ENCODE peak calls at places on chromosomes 7 and 10, in six cellular contexts. T is iPS DF 6.9; O is A549; Z is CD8-positive, alpha-beta T cell; D is astrocyte; N is stomach. X is an unnamed sample.

GRCh38 chr7:131226116-131226562 is 101.5 kb upstream of the MKLN1 start:
- DNase-seq in T (no peak), O (peak; percentile 84), D (no peak), Z (no peak), N (no peak), X (peak; percentile 47)

GRCh38 chr7:80934286-80934685 is 15.4 kb upstream of the SEMA3C start:
- DNase-seq in T (no peak), O (no peak), D (peak; percentile 47), Z (no peak), N (no peak), X (no peak)

GRCh38 chr7:157468221-157469111 is 131.7 kb downstream of the DNAJB6 start:
- DNase-seq in O (no peak), D (no peak), T (no peak), N (peak; percentile 22), Z (no peak), X (no peak)

GRCh38 chr10:97150191-97150590 is 35.6 kb downstream of the SLIT1 start:
- DNase-seq in Z (no peak), N (no peak), T (no peak), O (no peak), D (no peak), X (no peak)

GRCh38 chr7:157721468-157722136 is 384.8 kb downstream of the DNAJB6 start:
- DNase-seq in Z (no peak), D (no peak), T (no peak), N (no peak), O (no peak), X (no peak)

GRCh38 chr10:122663516-122664130 is 36.0 kb downstream of the C10orf120 start:
- DNase-seq in N (no peak), D (no peak), O (no peak), T (no peak), Z (no peak), X (no peak)

GRCh38 chr10:48791267-48791928 is 106.7 kb downstream of the WDFY4 start:
- DNase-seq in T (no peak), Z (no peak), D (no peak), O (no peak), N (no peak), X (no peak)

GRCh38 chr10:81251457-81252115 is 623.4 kb upstream of the NRG3 start:
- DNase-seq in D (no peak), N (no peak), T (peak; percentile 75), O (no peak), Z (no peak), X (no peak)

GRCh38 chr7:92808635-92809034 is 27.7 kb downstream of the CDK6 start:
- DNase-seq in N (no peak), T (no peak), O (no peak), Z (no peak), D (no peak), X (no peak)
- H3K4me1 ChIP-seq in N (peaks cover 18% of the 10 kb centered on the region), T (peaks cover 5% of the 10 kb centered on the region), O (peaks cover 65% of the 10 kb centered on the region), Z (peaks cover 18% of the 10 kb centered on the region), D (peaks cover 27% of the 10 kb centered on the region), X (peaks cover 7% of the 10 kb centered on the region)

DNA sequence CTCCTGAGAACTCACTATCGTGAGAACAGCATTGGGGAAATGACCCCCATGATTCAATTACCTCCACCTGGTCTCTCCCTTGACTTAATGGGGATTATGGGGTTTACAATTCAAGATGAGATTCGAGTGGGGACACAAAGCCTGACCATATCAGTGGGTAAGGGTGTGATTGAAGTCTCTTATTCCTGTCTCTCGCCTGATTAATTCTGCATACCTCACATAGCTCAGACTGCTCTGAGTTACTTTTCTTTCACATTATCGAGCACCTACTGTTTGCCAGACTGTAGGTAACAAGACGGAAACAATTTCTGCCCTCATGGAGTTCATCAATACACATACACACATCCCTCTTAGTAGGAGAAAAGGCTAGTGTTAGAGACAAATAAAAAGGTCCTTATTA is 25.0 kb downstream of the CISD1 start:
- DNase-seq in D (no peak), T (no peak), O (no peak), Z (no peak), N (no peak), X (no peak)
- H3K27ac ChIP-seq in D (no peak overlapping the region), T (no peak overlapping the region), O (no peak overlapping the region), Z (no peak overlapping the region), N (no peak overlapping the region), X (no peak overlapping the region)

GRCh38 chr7:141944811-141945210 is 2.0 kb downstream of the CLEC5A start:
- DNase-seq in D (no peak), O (no peak), N (no peak), Z (no peak), T (no peak), X (no peak)
- H3K4me1 ChIP-seq in D (no peaks in the 10 kb centered on the region), O (no peaks in the 10 kb centered on the region), N (no peaks in the 10 kb centered on the region), Z (no peaks in the 10 kb centered on the region), T (no peaks in the 10 kb centered on the region), X (no peaks in the 10 kb centered on the region)

GRCh38 chr10:69413221-69413865 is 3.4 kb downstream of the TACR2 start:
- DNase-seq in Z (no peak), N (peak; percentile 66), O (peak; percentile 49), D (peak; percentile 35), T (peak; percentile 72), X (no peak)

GRCh38 chr10:69412232-69412631 is 4.5 kb downstream of the TACR2 start:
- DNase-seq in T (no peak), N (no peak), Z (no peak), D (no peak), O (no peak), X (no peak)

GRCh38 chr10:69415049-69415448 is 1.7 kb downstream of the TACR2 start:
- DNase-seq in D (no peak), O (no peak), T (no peak), N (no peak), Z (no peak), X (no peak)

GRCh38 chr10:69415951-69416350 is 767 bp downstream of the TACR2 start:
- DNase-seq in N (no peak), Z (no peak), D (no peak), O (no peak), T (no peak), X (no peak)

DNA sequence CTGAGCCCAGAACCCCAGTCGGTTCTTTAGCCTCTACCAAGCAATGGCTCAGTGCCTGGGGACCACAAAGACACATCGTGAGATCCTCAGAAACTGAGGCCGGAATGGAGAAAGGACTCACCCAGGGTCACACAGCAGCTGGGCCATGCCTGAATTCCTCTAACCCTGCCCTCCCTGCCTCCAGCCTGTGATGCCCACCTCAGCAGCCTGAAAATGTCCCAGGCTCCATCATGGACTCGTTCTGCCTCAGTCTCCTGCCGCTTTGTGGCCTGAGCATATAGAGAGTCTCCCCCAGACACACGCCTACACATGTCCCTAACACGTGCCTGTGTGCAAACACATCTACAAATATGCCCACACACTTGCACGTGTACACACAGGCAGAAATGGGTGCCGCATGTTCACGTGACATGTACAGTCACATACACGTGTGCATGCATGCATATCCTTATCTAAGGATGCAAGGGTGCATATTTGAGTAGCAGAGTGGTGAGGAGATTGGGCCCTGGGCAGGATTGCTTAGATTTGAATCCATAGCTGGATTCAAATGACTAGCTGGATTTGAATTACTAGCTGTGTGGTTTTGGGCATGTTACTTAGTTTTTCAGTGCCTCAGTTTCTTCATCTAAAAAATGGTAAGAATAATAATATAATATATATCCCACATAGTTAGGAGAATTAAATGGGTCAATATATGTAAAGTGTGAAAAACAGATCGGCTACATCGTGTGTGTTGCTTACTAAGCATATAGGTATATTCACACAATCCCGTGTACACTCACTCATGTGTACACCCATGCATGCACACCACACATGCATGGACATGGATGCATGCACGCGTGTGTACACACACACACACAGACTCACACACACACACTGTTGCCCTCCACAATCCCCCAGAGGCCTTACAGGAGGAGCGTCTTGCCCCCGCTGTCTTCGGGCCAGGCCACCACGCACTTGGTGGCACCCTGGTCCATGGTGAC is 2.4 kb downstream of the TACR2 start:
- DNase-seq in T (no peak), Z (no peak), D (no peak), O (no peak), N (no peak), X (no peak)
- H3K27ac ChIP-seq in T (no peak overlapping the region), Z (no peak overlapping the region), D (no peak overlapping the region), O (no peak overlapping the region), N (no peak overlapping the region), X (no peak overlapping the region)

DNA sequence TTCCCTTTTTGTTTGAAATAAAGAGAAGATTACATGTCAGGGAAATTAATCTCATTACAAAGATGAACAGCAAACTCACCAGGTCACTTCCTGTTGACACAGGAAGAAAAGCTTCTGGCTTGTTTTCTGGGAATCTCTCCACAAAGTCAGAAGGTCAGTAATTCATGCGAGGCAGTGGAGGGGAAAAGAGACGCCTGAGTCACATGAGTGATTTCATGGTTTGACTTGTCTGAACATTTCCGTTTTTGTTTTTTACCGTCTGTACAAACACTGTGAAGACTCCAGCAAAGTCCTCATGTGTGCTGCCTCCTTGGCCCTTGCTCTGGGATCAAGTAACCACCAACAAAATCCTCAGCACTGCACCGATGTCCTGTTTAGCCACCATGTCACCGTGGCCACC is 2.5 kb upstream of the HABP2 start:
- DNase-seq in Z (no peak), N (no peak), O (no peak), T (no peak), D (peak; percentile 44), X (no peak)
- H3K4me1 ChIP-seq in Z (no peaks in the 10 kb centered on the region), N (peaks cover 6% of the 10 kb centered on the region), O (peaks cover 20% of the 10 kb centered on the region), T (no peaks in the 10 kb centered on the region), D (peaks cover 4% of the 10 kb centered on the region), X (no peaks in the 10 kb centered on the region)

GRCh38 chr7:48147078-48147591 is 24.1 kb upstream of the ABCA13 start:
- DNase-seq in D (no peak), O (no peak), Z (no peak), T (no peak), N (no peak), X (peak; percentile 57)
- H3K27ac ChIP-seq in D (no peak overlapping the region), O (no peak overlapping the region), Z (no peak overlapping the region), T (no peak overlapping the region), N (no peak overlapping the region), X (peak overlapping the region; percentile 93)

GRCh38 chr7:150471886-150472285 is 21.5 kb downstream of the GIMAP8 start:
- DNase-seq in Z (no peak), D (no peak), N (no peak), O (no peak), T (no peak), X (no peak)

GRCh38 chr7:150476819-150477631 is 26.6 kb downstream of the GIMAP8 start:
- DNase-seq in N (no peak), O (no peak), D (no peak), T (no peak), Z (no peak), X (no peak)

GRCh38 chr7:150479023-150479716 is 28.7 kb downstream of the GIMAP8 start:
- DNase-seq in N (no peak), T (no peak), O (no peak), D (no peak), Z (no peak), X (no peak)

GRCh38 chr7:150476285-150476684 is 25.9 kb downstream of the GIMAP8 start:
- DNase-seq in Z (no peak), T (no peak), O (no peak), D (no peak), N (no peak), X (no peak)

GRCh38 chr7:150473902-150474301 is 23.5 kb downstream of the GIMAP8 start:
- DNase-seq in D (no peak), Z (no peak), O (no peak), T (no peak), N (no peak), X (no peak)
- H3K4me1 ChIP-seq in D (no peaks in the 10 kb centered on the region), Z (peaks cover 56% of the 10 kb centered on the region), O (no peaks in the 10 kb centered on the region), T (no peaks in the 10 kb centered on the region), N (no peaks in the 10 kb centered on the region), X (no peaks in the 10 kb centered on the region)

X was measured in colonic mucosa.